ENCODE peak calls at places on chromosome 11, in seven cellular contexts. S is HCT116, C is H1, E is SK-N-SH, I is HepG2, T is K562, Z is GM12878. K is an unnamed sample.
A peak's percentile ranks its signal among the peaks of the same experiment; 100 is the strongest.

GRCh38 chr11:119691020-119691666 is 37.9 kb downstream of the NECTIN1 start:
- DNase-seq in S (no peak), I (no peak), C (no peak), E (no peak), Z (no peak), T (peak; percentile 30), K (no peak)

GRCh38 chr11:123694551-123694950 is 40.1 kb upstream of the SCN3B start:
- DNase-seq in Z (no peak), S (no peak), E (no peak), C (no peak), I (no peak), T (no peak), K (no peak)

GRCh38 chr11:80993561-80993960 is 1552.7 kb upstream of the TENM4 start:
- DNase-seq in T (no peak), E (no peak), C (no peak), Z (no peak), I (no peak), S (no peak), K (no peak)

GRCh38 chr11:2422461-2423156 is 21.7 kb downstream of the TRPM5 start:
- DNase-seq in S (no peak), Z (no peak), C (no peak), T (no peak), I (no peak), E (no peak), K (no peak)

GRCh38 chr11:69852051-69852450 is 32.8 kb upstream of the FGF3 start:
- DNase-seq in C (no peak), I (no peak), Z (no peak), E (no peak), T (no peak), S (no peak), K (no peak)

GRCh38 chr11:8058216-8058615 is 22.8 kb upstream of the TUB start:
- DNase-seq in Z (no peak), S (no peak), E (no peak), C (peak; percentile 14), T (no peak), I (no peak), K (no peak)

GRCh38 chr11:72413914-72414628 is 20.3 kb downstream of the CLPB start:
- DNase-seq in S (peak; percentile 57), E (peak; percentile 80), C (peak; percentile 79), I (peak; percentile 76), Z (no peak), T (peak; percentile 85), K (peak; percentile 87)

GRCh38 chr11:96306933-96307747 is 35.9 kb downstream of the MAML2 start:
- DNase-seq in Z (no peak), S (peak; percentile 95), I (peak; percentile 81), E (peak; percentile 30), C (no peak), T (peak; percentile 25), K (peak; percentile 87)

GRCh38 chr11:118277312-118277711 is 13.2 kb upstream of the MPZL2 start:
- DNase-seq in C (no peak), Z (no peak), S (peak; percentile 44), E (no peak), I (peak; percentile 39), T (no peak), K (peak; percentile 81)

GRCh38 chr11:35160902-35161585 is 22.1 kb downstream of the CD44 start:
- DNase-seq in Z (no peak), E (peak; percentile 35), S (no peak), T (no peak), C (no peak), I (no peak), K (no peak)

GRCh38 chr11:30984442-30984816 is 385.1 kb downstream of the DCDC1 start:
- DNase-seq in Z (no peak), C (no peak), T (no peak), S (no peak), E (peak; percentile 3), I (peak; percentile 21), K (no peak)

DNA sequence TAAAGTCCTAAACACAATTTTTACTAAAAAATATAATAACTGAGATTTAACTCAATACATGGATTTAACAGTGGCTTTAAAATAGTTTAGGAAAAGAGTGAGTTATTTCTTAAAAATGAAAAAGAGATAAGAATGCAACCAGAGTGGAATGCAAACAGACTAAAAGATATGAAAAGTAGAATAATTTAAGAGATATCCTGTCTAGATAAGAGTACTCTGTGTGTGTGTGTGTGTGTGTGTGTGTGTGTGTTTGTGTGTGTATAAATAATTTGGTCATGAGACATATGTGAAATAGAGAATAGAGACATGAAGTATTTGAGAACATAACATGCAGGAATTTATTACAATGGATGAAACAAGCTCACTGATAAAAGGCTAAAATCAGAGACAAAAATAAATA is 986.9 kb upstream of the CHORDC1 start:
- DNase-seq in S (no peak), I (no peak), T (no peak), E (no peak), Z (no peak), C (no peak), K (no peak)
- TF ChIP-seq JUND in S (no peak), I (no peak), T (no peak), E (no peak), Z (no peak), C (no peak), K (no peak)

DNA sequence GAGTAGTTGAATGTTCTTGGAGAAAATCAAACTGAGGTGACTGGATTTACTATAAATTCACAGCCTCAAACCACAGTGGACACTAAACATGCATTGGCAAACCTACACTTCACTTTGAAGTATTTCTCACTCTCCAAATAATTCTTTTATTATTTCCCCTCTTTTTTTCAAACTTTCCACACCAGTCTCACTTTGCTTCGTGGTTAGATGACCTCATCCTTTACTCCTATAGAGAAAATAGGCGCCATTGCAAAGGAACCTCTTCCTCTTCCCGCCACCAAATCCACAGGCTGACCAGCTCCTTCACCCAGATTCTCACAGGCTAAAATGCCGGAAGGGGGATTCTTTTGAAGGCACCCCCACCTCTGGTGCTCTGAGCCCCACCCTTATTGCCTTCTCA is 33.4 kb downstream of the HTR3A start:
- DNase-seq in Z (no peak), C (no peak), T (no peak), I (no peak), E (no peak), S (no peak), K (no peak)
- TF ChIP-seq JUND in Z (no peak), C (no peak), T (no peak), I (no peak), E (no peak), S (no peak), K (no peak)

DNA sequence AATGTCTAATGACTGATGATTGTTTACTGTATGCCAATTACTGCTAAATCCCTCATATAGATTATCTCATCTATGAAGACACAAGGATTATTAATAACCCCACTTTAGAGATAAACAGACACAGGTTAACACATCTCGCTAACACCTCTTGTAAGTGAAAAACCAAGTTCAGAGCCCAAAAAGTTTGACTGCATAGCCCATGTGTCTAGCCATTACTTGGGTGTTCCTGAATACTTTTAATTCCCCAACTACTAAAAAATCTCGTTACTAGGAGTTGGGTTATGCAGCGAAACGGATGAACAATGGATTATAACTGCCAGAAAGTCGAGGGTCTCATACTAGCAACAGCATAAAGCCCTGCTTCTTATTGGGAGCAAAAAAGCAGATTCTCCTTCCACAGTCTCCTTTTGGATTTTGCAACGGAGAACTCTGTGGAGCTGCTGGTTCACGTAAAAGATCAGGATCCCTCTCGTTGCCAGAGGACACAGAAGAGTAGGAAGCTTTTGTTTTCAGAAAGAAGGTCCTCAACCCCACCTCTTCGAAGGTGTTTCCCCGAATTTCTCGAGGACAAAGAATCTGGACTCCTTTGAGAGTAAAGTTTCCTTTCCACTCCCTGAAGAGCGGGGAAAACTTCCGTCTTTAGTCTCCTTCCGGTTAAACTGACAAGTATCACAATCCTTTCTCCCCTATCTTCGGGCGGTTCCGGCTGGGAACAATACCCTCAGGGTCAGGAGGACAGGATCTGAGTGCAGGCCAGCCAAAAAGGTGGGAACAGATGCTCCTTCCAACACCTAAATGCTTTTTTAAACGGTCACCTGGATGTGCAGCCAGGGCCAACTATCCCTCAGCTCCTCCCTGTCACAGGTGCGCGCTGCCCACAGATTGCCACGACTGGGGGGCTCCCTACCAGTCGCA is 907 bp downstream of the ZBED5 start:
- DNase-seq in C (no peak), S (no peak), T (peak; percentile 44), Z (peak; percentile 15), E (peak; percentile 42), I (peak; percentile 48), K (no peak)
- TF ChIP-seq JUND in C (no peak), S (no peak), T (no peak), Z (no peak), E (no peak), I (no peak), K (no peak)

GRCh38 chr11:78100276-78101040 is 20.8 kb upstream of the NDUFC2 start:
- DNase-seq in E (no peak), C (no peak), Z (no peak), T (no peak), S (no peak), I (no peak), K (no peak)
- TF ChIP-seq JUND in E (no peak), C (no peak), Z (no peak), T (no peak), S (no peak), I (no peak), K (no peak)